ENCODE peak calls at places on chromosome 6, in ten cellular contexts. D is M059J; Z is NCI-H1092; H is glutamatergic neuron; M is PC-3; P is progenitor cell of endocrine pancreas; S is esophagus squamous epithelium; E is mesothelial cell of epicardium; U is activated CD8-positive, alpha-beta memory T cell treated with anti-CD3 and anti-CD28 coated beads for 48 hours; V is D341Med. A is an unnamed sample.

GRCh38 chr6:145271601-145272000 is 463.7 kb downstream of the EPM2A start:
- DNase-seq in U (no peak), E (no peak), S (no peak), D (no peak), Z (no peak), V (no peak), P (no peak), M (no peak), H (no peak), A (no peak)

GRCh38 chr6:100346828-100347227 is 117.9 kb downstream of the SIM1 start:
- DNase-seq in D (peak), Z (no peak), U (no peak), P (no peak), E (no peak), V (no peak), M (peak), H (no peak), S (no peak), A (no peak)

GRCh38 chr6:144087789-144088426 is 7.5 kb downstream of the SF3B5 start:
- DNase-seq in P (no peak), U (no peak), Z (no peak), V (no peak), E (no peak), M (no peak), D (no peak), H (no peak), S (no peak), A (no peak)

GRCh38 chr6:14353798-14354197 is 236.2 kb downstream of the CD83 start:
- DNase-seq in E (no peak), H (no peak), M (no peak), Z (no peak), P (no peak), V (no peak), U (no peak), S (no peak), D (no peak), A (no peak)

GRCh38 chr6:1316482-1317220 is 4.8 kb downstream of the FOXQ1 start:
- DNase-seq in P (peak), Z (no peak), S (no peak), U (no peak), M (peak), E (peak), D (peak), V (peak), H (peak), A (no peak)

GRCh38 chr6:100806280-100806679 is 74.8 kb downstream of the ASCC3 start:
- DNase-seq in E (no peak), M (no peak), H (no peak), D (no peak), V (no peak), U (no peak), Z (no peak), S (no peak), P (no peak), A (no peak)

GRCh38 chr6:46983007-46983411 is 59.1 kb downstream of the ADGRF1 start:
- DNase-seq in U (no peak), V (no peak), M (peak), D (peak), Z (no peak), H (no peak), S (no peak), P (no peak), E (no peak), A (no peak)

GRCh38 chr6:30037182-30037788 is 23.8 kb upstream of the POLR1H start:
- DNase-seq in V (peak), M (peak), E (no peak), Z (no peak), S (no peak), D (peak), U (no peak), P (no peak), H (no peak), A (peak)

GRCh38 chr6:154157706-154158105 is 118.7 kb downstream of the OPRM1 start:
- DNase-seq in U (no peak), V (no peak), Z (no peak), S (no peak), H (no peak), E (no peak), M (no peak), D (no peak), P (no peak), A (no peak)

GRCh38 chr6:16397623-16398022 is 159.2 kb downstream of the GMPR start:
- DNase-seq in U (no peak), P (no peak), H (no peak), Z (no peak), S (no peak), D (peak), V (no peak), M (peak), E (no peak), A (no peak)

GRCh38 chr6:20790032-20790791 is 256.0 kb downstream of the CDKAL1 start:
- DNase-seq in H (no peak), M (no peak), U (no peak), S (no peak), V (no peak), Z (no peak), E (no peak), D (peak), P (no peak), A (no peak)

GRCh38 chr6:119210596-119210995 is 132.1 kb upstream of the FAM184A start:
- DNase-seq in H (no peak), Z (no peak), E (no peak), U (no peak), M (no peak), P (no peak), S (no peak), V (no peak), D (no peak), A (no peak)

GRCh38 chr6:83270971-83271714 is 78.0 kb downstream of the RWDD2A start:
- DNase-seq in H (no peak), S (no peak), P (no peak), M (peak), D (peak), E (no peak), V (no peak), U (no peak), Z (no peak), A (no peak)

GRCh38 chr6:2103644-2104523 is 141.5 kb downstream of the GMDS start:
- DNase-seq in U (no peak), P (no peak), Z (no peak), D (peak), V (peak), S (no peak), H (no peak), M (peak), E (no peak), A (peak)

GRCh38 chr6:108068618-108069017 is 5.9 kb downstream of the OSTM1 start:
- DNase-seq in V (no peak), M (no peak), S (no peak), H (no peak), D (no peak), P (no peak), U (no peak), E (no peak), Z (no peak), A (no peak)

GRCh38 chr6:168939041-168939440 is 314.6 kb downstream of the THBS2 start:
- DNase-seq in S (no peak), P (no peak), U (no peak), V (no peak), H (no peak), D (no peak), M (no peak), E (no peak), Z (no peak), A (no peak)

GRCh38 chr6:113854531-113855499 is 2.3 kb upstream of the MARCKS start:
- DNase-seq in S (peak), H (peak), M (peak), V (peak), E (peak), U (no peak), D (peak), P (peak), Z (peak), A (peak)

GRCh38 chr6:84260926-84261325 is 33.5 kb upstream of the CEP162 start:
- DNase-seq in M (no peak), V (no peak), P (no peak), Z (no peak), H (no peak), U (no peak), D (no peak), S (no peak), E (no peak), A (no peak)

GRCh38 chr6:96886519-96886918 is 11.2 kb downstream of the NDUFAF4 start:
- DNase-seq in U (no peak), D (no peak), P (no peak), M (no peak), Z (no peak), E (no peak), V (no peak), H (no peak), S (no peak), A (no peak)

GRCh38 chr6:158290659-158291058 is 21.6 kb upstream of the TULP4 start:
- DNase-seq in Z (no peak), V (no peak), D (no peak), U (peak), P (no peak), H (no peak), M (no peak), S (no peak), E (no peak), A (peak)

GRCh38 chr6:57142178-57142525 is 30.0 kb upstream of the BAG2 start:
- DNase-seq in S (no peak), P (no peak), U (no peak), D (no peak), H (no peak), Z (no peak), V (no peak), M (no peak), E (no peak), A (no peak)

GRCh38 chr6:3228791-3229565 is 1.5 kb upstream of the TUBB2B start:
- DNase-seq in V (no peak), H (peak), U (no peak), M (no peak), D (peak), Z (peak), S (no peak), E (peak), P (peak), A (no peak)

GRCh38 chr6:116971959-116972358 is 94.9 kb downstream of the RFX6 start:
- DNase-seq in S (no peak), Z (peak), D (peak), P (no peak), H (no peak), V (peak), E (no peak), U (no peak), M (peak), A (peak)

GRCh38 chr6:129696843-129697242 is 13.1 kb downstream of the ARHGAP18 start:
- DNase-seq in P (no peak), E (no peak), D (no peak), S (no peak), M (no peak), Z (no peak), V (no peak), U (no peak), H (no peak), A (no peak)

GRCh38 chr6:85580878-85581267 is 12.8 kb downstream of the SNX14 start:
- DNase-seq in Z (no peak), D (peak), M (peak), E (no peak), P (no peak), U (no peak), S (no peak), H (no peak), V (no peak), A (no peak)

GRCh38 chr6:118876201-118876600 is 17.8 kb upstream of the ASF1A start:
- DNase-seq in U (no peak), H (no peak), Z (no peak), S (no peak), V (no peak), P (no peak), E (no peak), M (peak), D (no peak), A (no peak)

GRCh38 chr6:98946877-98947410 is 802 bp downstream of the FBXL4 start:
- DNase-seq in M (peak), S (no peak), P (no peak), D (peak), E (peak), U (peak), Z (peak), H (no peak), V (peak), A (peak)

GRCh38 chr6:110338820-110339470 is 19.2 kb downstream of the METTL24 start:
- DNase-seq in V (no peak), S (no peak), D (no peak), U (no peak), P (no peak), H (no peak), Z (no peak), E (no peak), M (peak), A (no peak)

GRCh38 chr6:9039258-9039657 is 603.9 kb upstream of the SLC35B3 start:
- DNase-seq in Z (no peak), M (peak), V (peak), U (no peak), S (no peak), E (no peak), D (peak), P (no peak), H (no peak), A (no peak)

GRCh38 chr6:33761922-33762629 is 15.4 kb upstream of the IP6K3 start:
- DNase-seq in S (no peak), V (peak), D (peak), H (peak), P (peak), E (no peak), M (peak), U (no peak), Z (no peak), A (peak)

GRCh38 chr6:22036267-22036666 is 260.6 kb downstream of the PRL start:
- DNase-seq in S (no peak), E (no peak), P (peak), V (peak), Z (no peak), H (no peak), D (peak), U (no peak), M (peak), A (peak)

GRCh38 chr6:6503186-6503585 is 85.3 kb upstream of the LY86 start:
- DNase-seq in E (no peak), M (no peak), H (no peak), U (no peak), D (no peak), V (no peak), S (no peak), Z (no peak), P (no peak), A (no peak)

GRCh38 chr6:36888654-36889481 is 3.1 kb downstream of the C6orf89 start:
- DNase-seq in D (no peak), S (no peak), E (no peak), H (no peak), P (no peak), V (no peak), Z (no peak), M (no peak), U (no peak), A (no peak)

GRCh38 chr6:146620655-146621054 is 21.9 kb downstream of the ADGB start:
- DNase-seq in M (no peak), S (no peak), Z (no peak), P (no peak), H (no peak), V (no peak), U (no peak), D (peak), E (no peak), A (no peak)

GRCh38 chr6:29809249-29809648 is 18.4 kb upstream of the HLA-G start:
- DNase-seq in Z (no peak), E (no peak), V (no peak), S (no peak), U (no peak), M (peak), D (peak), P (no peak), H (no peak), A (no peak)

GRCh38 chr6:42166444-42167141 is 6.6 kb upstream of the GUCA1A start:
- DNase-seq in Z (peak), D (peak), E (peak), M (peak), H (peak), S (no peak), U (peak), V (peak), P (peak), A (peak)

GRCh38 chr6:130676077-130676772 is 151.0 kb upstream of the SMLR1 start:
- DNase-seq in P (no peak), U (no peak), M (no peak), Z (peak), S (no peak), H (no peak), V (peak), D (peak), E (no peak), A (no peak)

GRCh38 chr6:161654209-161654608 is 380.3 kb upstream of the AGPAT4 start:
- DNase-seq in H (no peak), V (no peak), Z (no peak), U (no peak), S (no peak), D (no peak), P (no peak), M (no peak), E (no peak), A (no peak)

GRCh38 chr6:142796571-142796970 is 148.4 kb downstream of the HIVEP2 start:
- DNase-seq in M (no peak), H (no peak), P (no peak), D (peak), U (no peak), S (no peak), V (no peak), Z (no peak), E (no peak), A (no peak)

A was measured in germinal center.